ENCODE peak calls at places on chromosomes 12 and 14, in four cellular contexts. Y is MM.1S, U is PC-9, N is SK-N-SH. W is an unnamed sample.

GRCh38 chr14:33962016-33962415 is 11.1 kb upstream of the EGLN3 start:
- DNase-seq in U (no peak), N (no peak), Y (no peak), W (no peak)

GRCh38 chr12:68240975-68241374 is 12.4 kb downstream of the IL22 start:
- DNase-seq in N (no peak), U (no peak), Y (peak; percentile 89), W (no peak)

GRCh38 chr12:21656931-21657335 is 709 bp downstream of the LDHB start:
- DNase-seq in Y (peak; percentile 53), U (peak; percentile 33), N (peak; percentile 38), W (peak; percentile 31)

GRCh38 chr12:42372154-42372791 is 46.3 kb downstream of the PPHLN1 start:
- DNase-seq in N (peak; percentile 54), Y (peak; percentile 79), U (peak; percentile 4), W (peak; percentile 73)

GRCh38 chr12:132585177-132585576 is 25.2 kb downstream of the LRCOL1 start:
- DNase-seq in U (no peak), Y (no peak), N (no peak), W (no peak)

GRCh38 chr14:60622920-60623263 is 26.4 kb downstream of the SIX1 start:
- DNase-seq in U (no peak), Y (peak; percentile 44), N (no peak), W (no peak)

GRCh38 chr12:47551426-47551851 is 154.4 kb downstream of the RPAP3 start:
- DNase-seq in N (no peak), Y (no peak), U (no peak), W (no peak)

GRCh38 chr14:68795602-68796417 is 2.9 kb upstream of the ZFP36L1 start:
- DNase-seq in U (peak; percentile 90), N (peak; percentile 86), Y (peak; percentile 77), W (peak; percentile 88)

GRCh38 chr12:56105503-56105902 is 1.1 kb downstream of the PA2G4 start:
- DNase-seq in U (no peak), N (no peak), Y (no peak), W (no peak)

GRCh38 chr12:56103823-56104108 is 593 bp upstream of the PA2G4 start:
- DNase-seq in U (no peak), Y (peak; percentile 16), N (no peak), W (no peak)

GRCh38 chr12:56104109-56104814 is at the start of gene PA2G4:
- DNase-seq in Y (peak; percentile 99), U (peak; percentile 98), N (peak; percentile 95), W (peak; percentile 100)

GRCh38 chr12:56103066-56103711 is 1.2 kb upstream of the PA2G4 start:
- DNase-seq in N (no peak), U (no peak), Y (no peak), W (no peak)

GRCh38 chr12:56104815-56105476 is 587 bp downstream of the PA2G4 start:
- DNase-seq in Y (peak; percentile 19), U (no peak), N (peak; percentile 57), W (no peak)
- H3F3A ChIP-seq in Y (peaks cover 5% of the 10 kb centered on the region), U (peaks cover 70% of the 10 kb centered on the region), N (peaks cover 14% of the 10 kb centered on the region), W (peaks cover 21% of the 10 kb centered on the region)

GRCh38 chr12:19970826-19971225 is 397.5 kb upstream of the PDE3A start:
- DNase-seq in U (no peak), Y (no peak), N (no peak), W (no peak)
- H2AFZ ChIP-seq in U (no peak overlapping the region), Y (no peak overlapping the region), N (no peak overlapping the region), W (no peak overlapping the region)

GRCh38 chr14:94110552-94111181 is at the start of gene IFI27:
- DNase-seq in U (peak; percentile 10), Y (no peak), N (no peak), W (no peak)
- H3K27ac ChIP-seq in U (no peak within 1 kb of the TSS), Y (no peak within 1 kb of the TSS), N (no peak within 1 kb of the TSS), W (no peak within 1 kb of the TSS)

GRCh38 chr12:63820427-63820826 is 24.1 kb upstream of the SRGAP1 start:
- DNase-seq in N (no peak), Y (no peak), U (no peak), W (no peak)
- H3F3A ChIP-seq in N (no peaks in the 10 kb centered on the region), Y (no peaks in the 10 kb centered on the region), U (no peaks in the 10 kb centered on the region), W (no peaks in the 10 kb centered on the region)

DNA sequence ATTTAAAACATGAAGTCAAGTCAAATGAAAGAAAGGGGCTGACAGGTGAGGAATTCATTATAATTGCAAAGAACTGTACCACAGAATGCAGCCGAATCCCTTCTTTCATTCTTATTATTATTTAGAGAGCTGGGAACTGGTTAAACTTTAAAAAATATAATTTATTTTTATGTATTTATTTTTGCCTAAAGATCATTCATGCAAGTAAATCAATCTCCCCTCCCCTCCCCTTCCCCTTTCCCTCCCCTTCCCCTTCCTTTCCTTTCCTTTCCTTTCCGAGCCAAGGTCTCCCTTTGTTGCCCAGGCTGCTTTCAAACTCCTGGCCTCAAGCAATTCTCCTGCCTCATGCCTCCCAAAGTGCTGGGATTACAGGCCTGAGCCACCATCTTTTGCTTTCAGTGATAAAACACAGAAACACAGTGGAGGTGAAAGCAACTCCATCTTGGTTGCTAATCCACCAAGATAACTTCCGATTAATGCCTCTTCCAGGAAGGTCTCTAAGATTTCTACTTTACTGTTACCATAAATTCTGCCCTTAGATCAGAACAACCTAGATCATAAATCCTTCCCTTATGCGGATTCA is 6.0 kb upstream of the UBC start:
- DNase-seq in N (no peak), Y (no peak), U (no peak), W (peak; percentile 36)
- H2AFZ ChIP-seq in N (no peak overlapping the region), Y (no peak overlapping the region), U (no peak overlapping the region), W (peak overlapping the region; percentile 40)

DNA sequence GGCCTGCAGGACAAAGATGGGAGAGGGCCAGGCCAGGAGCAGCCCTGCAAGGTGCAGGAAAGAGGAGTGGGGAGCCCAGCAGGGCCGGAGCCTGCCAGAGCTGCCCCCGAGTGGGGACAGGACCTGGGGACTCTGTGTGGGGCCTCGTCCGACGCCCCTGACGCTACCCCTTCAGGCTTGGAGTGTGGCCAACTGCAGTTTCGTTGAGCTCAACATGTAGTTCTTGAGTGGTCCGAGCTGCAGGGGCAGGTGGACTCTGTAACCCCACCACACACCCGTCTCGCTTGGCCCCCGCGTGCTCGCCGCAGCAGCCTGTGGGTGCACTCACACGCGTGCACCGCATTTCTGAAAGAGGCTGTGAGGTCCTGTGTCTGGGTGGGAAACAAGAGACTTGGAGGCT is 2.0 kb downstream of the ASPG start:
- DNase-seq in N (no peak), U (no peak), Y (no peak), W (no peak)
- H3K27ac ChIP-seq in N (no peak overlapping the region), U (no peak overlapping the region), Y (no peak overlapping the region), W (no peak overlapping the region)

DNA sequence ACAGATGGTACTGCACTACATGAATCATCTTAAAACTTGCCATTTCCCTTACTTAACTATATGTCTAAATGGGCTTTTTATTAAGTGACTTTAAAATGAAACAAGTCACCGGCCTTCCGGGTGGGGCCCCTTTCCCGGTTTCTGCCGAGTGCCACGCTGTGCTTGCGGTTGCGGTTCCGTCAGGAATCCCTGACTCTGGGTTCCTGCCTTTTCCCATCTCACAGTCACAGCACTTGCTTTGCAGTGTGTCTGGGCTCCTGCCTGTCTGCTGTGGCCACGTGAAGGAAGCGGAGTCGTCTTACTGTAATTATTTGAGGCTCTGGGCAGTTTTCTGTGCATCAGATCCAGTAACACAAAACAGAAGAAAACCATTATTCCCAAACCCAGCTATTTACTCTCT is 44.0 kb upstream of the FRMD6 start:
- DNase-seq in N (no peak), Y (no peak), U (no peak), W (no peak)
- H3F3A ChIP-seq in N (peaks cover 41% of the 10 kb centered on the region), Y (peaks cover 7% of the 10 kb centered on the region), U (no peaks in the 10 kb centered on the region), W (no peaks in the 10 kb centered on the region)

W was measured in neural progenitor cell.